ENCODE peak calls at places on chromosomes 11 and 22, in nine cellular contexts. X, U, D, P, B, G, A, Z and L are unnamed samples.

GRCh38 chr22:44305888-44306287 is 6.9 kb downstream of the SHISAL1 start:
- DNase-seq in X (no peak), U (no peak), D (no peak), P (no peak), B (no peak), G (no peak), A (no peak), Z (no peak), L (no peak)

GRCh38 chr11:96207459-96208449 is 135.2 kb downstream of the MAML2 start:
- DNase-seq in X (peak; percentile 45), U (no peak), D (peak; percentile 63), P (no peak), B (no peak), G (no peak), A (no peak), Z (no peak), L (no peak)

GRCh38 chr11:124329787-124330478 is 9.9 kb upstream of the OR8D2 start:
- DNase-seq in X (no peak), U (no peak), D (peak; percentile 80), P (no peak), B (no peak), G (peak; percentile 7), A (no peak), Z (no peak), L (no peak)

GRCh38 chr11:110787680-110788079 is 75.4 kb upstream of the ARHGAP20 start:
- DNase-seq in X (no peak), U (no peak), D (no peak), P (no peak), B (no peak), G (no peak), A (no peak), Z (no peak), L (no peak)

GRCh38 chr11:57324886-57325734 is at the start of gene TNKS1BP1:
- DNase-seq in X (peak; percentile 98), U (no peak), D (peak; percentile 94), P (peak; percentile 97), B (peak; percentile 94), G (peak; percentile 95), A (peak; percentile 98), Z (peak; percentile 74), L (peak; percentile 87)

GRCh38 chr11:1458340-1459218 is 28.0 kb downstream of the MOB2 start:
- DNase-seq in X (peak; percentile 81), U (no peak), D (no peak), P (no peak), B (no peak), G (peak; percentile 4), A (peak; percentile 91), Z (no peak), L (no peak)

GRCh38 chr11:103709366-103709765 is 327.1 kb upstream of the DDI1 start:
- DNase-seq in X (no peak), U (no peak), D (no peak), P (no peak), B (no peak), G (no peak), A (no peak), Z (no peak), L (no peak)

GRCh38 chr11:91921974-91922373 is 302.6 kb upstream of the FAT3 start:
- DNase-seq in X (no peak), U (no peak), D (no peak), P (no peak), B (no peak), G (peak; percentile 25), A (no peak), Z (no peak), L (no peak)

GRCh38 chr22:48397531-48398180 is 1430.0 kb downstream of the BRD1 start:
- DNase-seq in X (no peak), U (no peak), D (no peak), P (no peak), B (no peak), G (no peak), A (no peak), Z (no peak), L (no peak)

GRCh38 chr11:2788751-2789140 is 89.0 kb upstream of the KCNQ1OT1 start:
- DNase-seq in X (peak; percentile 25), U (peak; percentile 72), D (no peak), P (no peak), B (no peak), G (no peak), A (peak; percentile 40), Z (no peak), L (no peak)

GRCh38 chr11:74602637-74603591 is 10.5 kb downstream of the POLD3 start:
- DNase-seq in X (no peak), U (no peak), D (no peak), P (no peak), B (no peak), G (no peak), A (no peak), Z (no peak), L (no peak)

GRCh38 chr11:78690588-78690987 is 115.9 kb upstream of the NARS2 start:
- DNase-seq in X (no peak), U (no peak), D (no peak), P (no peak), B (no peak), G (peak; percentile 39), A (no peak), Z (no peak), L (no peak)

GRCh38 chr11:93513763-93514162 is 29.4 kb downstream of the SMCO4 start:
- DNase-seq in X (no peak), U (no peak), D (no peak), P (no peak), B (no peak), G (no peak), A (no peak), Z (no peak), L (no peak)

GRCh38 chr11:70067036-70067435 is 11.1 kb upstream of the ANO1 start:
- DNase-seq in X (no peak), U (no peak), D (no peak), P (no peak), B (no peak), G (no peak), A (no peak), Z (no peak), L (no peak)

GRCh38 chr11:63614136-63614664 is at the start of gene PLAAT3:
- DNase-seq in X (peak; percentile 75), U (no peak), D (peak; percentile 35), P (peak; percentile 30), B (no peak), G (peak; percentile 59), A (peak; percentile 94), Z (no peak), L (peak; percentile 50)
- TF ChIP-seq CTCF in X (no peak), U (no peak), D (no peak), P (no peak), B (no peak), G (no peak), A (no peak), Z (no peak), L (no peak)

DNA sequence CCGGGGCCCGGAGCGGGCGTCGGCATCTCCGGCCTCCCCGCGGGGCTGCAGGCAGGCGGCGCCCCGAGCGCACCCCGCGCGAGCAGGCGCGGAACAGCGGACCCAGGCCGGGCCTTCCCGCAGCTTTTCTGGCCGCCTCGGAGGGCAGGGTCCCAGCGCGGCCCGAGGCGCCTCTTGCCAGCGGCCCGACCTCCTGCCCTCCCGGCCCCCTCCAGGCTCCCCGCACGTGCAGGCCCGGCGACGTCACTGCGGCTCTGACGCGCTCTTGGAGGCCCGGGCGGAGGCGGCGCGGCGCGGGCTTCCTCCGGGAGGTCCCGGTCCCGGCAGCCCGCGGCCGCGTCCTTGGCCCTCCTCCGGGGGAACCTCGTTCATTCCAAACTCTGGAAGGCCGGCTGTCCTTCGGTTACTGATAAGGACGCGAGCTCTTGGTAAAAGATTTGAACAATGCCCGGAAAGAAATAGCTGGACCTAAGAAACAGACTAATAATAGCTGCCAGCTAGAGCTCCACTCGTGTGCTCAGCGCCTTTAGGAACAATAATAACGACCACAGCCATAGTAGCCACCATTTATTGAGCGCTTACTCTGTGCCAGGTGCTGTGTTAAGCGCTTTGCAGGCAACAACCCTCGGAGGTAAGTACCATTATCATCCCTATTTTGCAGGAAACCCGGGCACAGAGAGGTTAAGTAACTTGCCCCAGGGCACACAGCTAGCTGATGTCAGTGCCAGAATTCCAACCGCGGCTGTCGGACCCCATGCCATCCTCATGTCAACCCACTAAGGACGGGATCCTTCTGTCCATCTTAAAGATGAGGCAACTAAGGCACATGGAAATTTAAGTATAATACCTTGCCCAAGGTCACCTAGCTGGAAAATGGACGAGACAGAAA is 39.1 kb upstream of the CREB3L1 start:
- DNase-seq in X (peak; percentile 74), U (no peak), D (no peak), P (no peak), B (no peak), G (peak; percentile 61), A (peak; percentile 89), Z (no peak), L (peak; percentile 39)
- TF ChIP-seq CTCF in X (no peak), U (peak; percentile 67), D (no peak), P (no peak), B (no peak), G (no peak), A (no peak), Z (no peak), L (no peak)

GRCh38 chr11:34653851-34654490 is 33.1 kb downstream of the EHF start:
- DNase-seq in X (no peak), U (no peak), D (no peak), P (no peak), B (peak; percentile 82), G (peak; percentile 98), A (peak; percentile 77), Z (no peak), L (no peak)
- TF ChIP-seq CTCF in X (no peak), U (no peak), D (no peak), P (no peak), B (peak; percentile 20), G (no peak), A (no peak), Z (no peak), L (no peak)

GRCh38 chr22:27045103-27045940 is 387.9 kb downstream of the MIAT start:
- DNase-seq in X (no peak), U (no peak), D (no peak), P (no peak), B (no peak), G (peak; percentile 86), A (no peak), Z (no peak), L (no peak)
- TF ChIP-seq CTCF in X (no peak), U (no peak), D (no peak), P (no peak), B (no peak), G (no peak), A (no peak), Z (no peak), L (no peak)

DNA sequence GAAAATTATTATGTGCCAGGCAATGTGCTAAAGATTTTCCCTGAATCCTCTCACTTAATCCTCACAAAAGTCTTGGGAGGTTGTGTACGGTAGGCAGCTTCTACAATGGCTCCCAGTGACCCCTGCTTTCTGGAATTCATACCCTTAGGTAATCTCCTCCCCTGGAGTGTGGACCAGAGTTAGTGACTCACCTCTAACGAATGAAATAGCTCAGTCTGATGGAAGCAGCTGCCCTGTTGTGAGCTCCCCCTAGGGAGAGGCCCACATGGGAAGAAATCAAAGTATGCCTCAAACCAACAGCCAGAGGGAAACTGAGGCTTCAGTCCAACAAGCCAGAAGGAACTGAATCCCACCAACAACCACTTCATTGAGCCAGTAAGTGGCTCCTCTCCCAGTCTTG is 99.0 kb upstream of the ISX start:
- DNase-seq in X (no peak), U (no peak), D (no peak), P (no peak), B (no peak), G (peak; percentile 41), A (no peak), Z (no peak), L (no peak)
- TF ChIP-seq CTCF in X (no peak), U (peak; percentile 27), D (no peak), P (no peak), B (no peak), G (no peak), A (no peak), Z (no peak), L (no peak)